ENCODE peak calls at places on chromosomes 7 and 10, in six cellular contexts. D, X, T, Z, O and V are unnamed samples.

GRCh38 chr7:157997471-157997870 is 590.2 kb downstream of the PTPRN2 start:
- DNase-seq in D (no peak), X (no peak), T (no peak), Z (no peak), O (no peak), V (no peak)

GRCh38 chr7:142915315-142915714 is 18.2 kb downstream of the TRPV5 start:
- DNase-seq in D (no peak), X (no peak), T (no peak), Z (no peak), O (no peak), V (no peak)

GRCh38 chr10:94412439-94412838 is 10.1 kb downstream of the TBC1D12 start:
- DNase-seq in D (no peak), X (no peak), T (no peak), Z (no peak), O (no peak), V (no peak)

GRCh38 chr7:71630521-71630920 is 498.6 kb downstream of the GALNT17 start:
- DNase-seq in D (no peak), X (no peak), T (no peak), Z (no peak), O (peak), V (no peak)

GRCh38 chr7:81447351-81447952 is 322.4 kb downstream of the HGF start:
- DNase-seq in D (peak), X (peak), T (no peak), Z (peak), O (no peak), V (no peak)

GRCh38 chr10:113007343-113007771 is 57.3 kb downstream of the TCF7L2 start:
- DNase-seq in D (no peak), X (no peak), T (peak), Z (peak), O (no peak), V (no peak)

GRCh38 chr7:73555411-73555982 is 2.0 kb downstream of the BCL7B start:
- DNase-seq in D (no peak), X (no peak), T (no peak), Z (no peak), O (no peak), V (no peak)

GRCh38 chr7:120259382-120259781 is 13.6 kb upstream of the KCND2 start:
- DNase-seq in D (no peak), X (no peak), T (no peak), Z (no peak), O (no peak), V (no peak)

GRCh38 chr7:110595694-110596093 is 495.2 kb upstream of the LRRN3 start:
- DNase-seq in D (no peak), X (no peak), T (no peak), Z (no peak), O (no peak), V (no peak)

GRCh38 chr7:146960747-146961416 is 844.3 kb downstream of the CNTNAP2 start:
- DNase-seq in D (no peak), X (no peak), T (no peak), Z (peak), O (no peak), V (no peak)

GRCh38 chr10:3071405-3072198 is 4.3 kb downstream of the PFKP start:
- DNase-seq in D (no peak), X (no peak), T (no peak), Z (no peak), O (no peak), V (no peak)

GRCh38 chr10:481636-482035 is 207.8 kb downstream of the DIP2C start:
- DNase-seq in D (no peak), X (no peak), T (no peak), Z (no peak), O (no peak), V (no peak)

GRCh38 chr7:103063895-103064294 is 10.7 kb downstream of the FBXL13 start:
- DNase-seq in D (no peak), X (no peak), T (no peak), Z (peak), O (no peak), V (no peak)

GRCh38 chr7:12257582-12257981 is 46.5 kb downstream of the TMEM106B start:
- DNase-seq in D (no peak), X (no peak), T (no peak), Z (no peak), O (no peak), V (no peak)

GRCh38 chr7:8480466-8480865 is 47.1 kb downstream of the NXPH1 start:
- DNase-seq in D (no peak), X (no peak), T (no peak), Z (no peak), O (no peak), V (no peak)

GRCh38 chr7:43463401-43463980 is 119.4 kb upstream of the STK17A start:
- DNase-seq in D (no peak), X (no peak), T (no peak), Z (peak), O (no peak), V (no peak)

GRCh38 chr10:13592306-13592705 is 5.5 kb downstream of the PRPF18 start:
- DNase-seq in D (no peak), X (no peak), T (no peak), Z (no peak), O (no peak), V (no peak)

GRCh38 chr10:4663162-4663992 is 162.6 kb upstream of the AKR1E2 start:
- DNase-seq in D (peak), X (peak), T (no peak), Z (peak), O (peak), V (no peak)

GRCh38 chr7:100582650-100583049 is 3.3 kb downstream of the LRCH4 start:
- DNase-seq in D (no peak), X (no peak), T (no peak), Z (no peak), O (no peak), V (no peak)
- H3K27ac ChIP-seq in D (peak), X (peak), T (peak), Z (no peak), O (peak), V (no peak)

DNA sequence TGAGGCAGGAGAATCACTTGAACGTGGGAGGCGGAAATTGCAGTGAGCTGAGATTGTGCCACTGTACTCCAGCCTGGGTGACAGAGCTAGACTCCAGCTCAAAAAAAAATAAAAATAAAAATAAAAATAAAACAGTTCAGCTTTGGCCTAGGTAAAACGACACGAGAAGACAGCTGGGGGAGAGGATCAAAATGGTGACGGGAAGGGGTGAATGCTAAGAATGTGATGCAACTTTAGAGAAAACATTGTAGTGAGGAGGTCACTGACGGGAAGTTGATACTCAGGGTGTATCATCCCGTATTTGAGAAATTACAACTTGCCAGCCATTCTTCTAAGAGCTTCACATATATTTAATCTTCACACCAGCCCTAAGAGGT is 1.1 kb downstream of the NDST2 start:
- DNase-seq in D (no peak), X (no peak), T (no peak), Z (no peak), O (no peak), V (no peak)
- H3K27ac ChIP-seq in D (peak), X (no peak), T (peak), Z (no peak), O (peak), V (no peak)

DNA sequence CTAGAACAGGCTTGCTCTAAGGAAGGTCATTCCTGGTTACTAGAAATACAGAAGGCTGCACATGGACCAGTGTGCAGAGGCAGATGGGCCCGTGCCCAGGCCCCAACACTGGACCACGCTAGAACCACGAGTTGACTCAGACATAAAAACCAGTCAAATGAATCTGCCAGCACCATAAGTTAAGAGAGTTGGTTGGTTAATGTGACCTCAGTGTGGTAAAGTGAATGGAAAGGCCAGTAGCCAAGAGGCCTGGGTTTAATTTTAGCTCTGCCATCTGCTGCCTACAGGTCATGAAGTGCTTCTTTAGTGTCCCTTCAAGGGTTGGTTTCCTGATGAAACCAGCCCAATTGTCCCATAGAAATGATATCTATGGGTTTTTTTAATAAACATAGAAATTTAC is 329.6 kb upstream of the NRP1 start:
- DNase-seq in D (no peak), X (no peak), T (no peak), Z (no peak), O (no peak), V (no peak)
- H3K27ac ChIP-seq in D (no peak), X (no peak), T (no peak), Z (no peak), O (no peak), V (no peak)

GRCh38 chr10:48606530-48607355 is 1.9 kb upstream of the ARHGAP22 start:
- DNase-seq in D (peak), X (no peak), T (no peak), Z (no peak), O (peak), V (no peak)

GRCh38 chr10:48608926-48609325 is 4.1 kb upstream of the ARHGAP22 start:
- DNase-seq in D (no peak), X (no peak), T (no peak), Z (no peak), O (no peak), V (no peak)

GRCh38 chr10:48605786-48606529 is 1.1 kb upstream of the ARHGAP22 start:
- DNase-seq in D (no peak), X (no peak), T (no peak), Z (no peak), O (peak), V (no peak)

GRCh38 chr10:48608279-48608681 is 3.4 kb upstream of the ARHGAP22 start:
- DNase-seq in D (peak), X (peak), T (no peak), Z (peak), O (no peak), V (no peak)

GRCh38 chr10:48607356-48608278 is 2.7 kb upstream of the ARHGAP22 start:
- DNase-seq in D (no peak), X (no peak), T (no peak), Z (no peak), O (peak), V (no peak)
- H3K27ac ChIP-seq in D (peak), X (no peak), T (no peak), Z (no peak), O (peak), V (peak)

GRCh38 chr10:79349072-79349491 is 1.8 kb downstream of the PPIF start:
- DNase-seq in D (no peak), X (no peak), T (no peak), Z (no peak), O (no peak), V (no peak)

GRCh38 chr10:79347226-79347893 is at the start of gene PPIF:
- DNase-seq in D (peak), X (peak), T (peak), Z (peak), O (peak), V (peak)

GRCh38 chr10:79349766-79350406 is 2.6 kb downstream of the PPIF start:
- DNase-seq in D (no peak), X (no peak), T (no peak), Z (no peak), O (no peak), V (no peak)

GRCh38 chr10:79347894-79348639 is 798 bp downstream of the PPIF start:
- DNase-seq in D (peak), X (peak), T (peak), Z (peak), O (peak), V (no peak)

GRCh38 chr10:79348640-79348988 is 1.3 kb downstream of the PPIF start:
- DNase-seq in D (no peak), X (no peak), T (no peak), Z (no peak), O (no peak), V (no peak)
- H3K27ac ChIP-seq in D (peak), X (no peak), T (peak), Z (no peak), O (peak), V (no peak)